ENCODE peak calls at places on chromosomes 3 and 15, in eight cellular contexts. T is H9, N is Peyer's patch, U is T-helper 17 cell, Y is right atrium auricular region, G is lung, H is ovary, A is adrenal gland. J is an unnamed sample.

GRCh38 chr3:171871392-171872274 is 28.5 kb downstream of the TMEM212 start:
- DNase-seq in T (no peak), U (no peak), G (no peak), Y (no peak), H (no peak), A (no peak), N (no peak), J (no peak)

GRCh38 chr3:44955917-44956316 is 20.1 kb downstream of the ZDHHC3 start:
- DNase-seq in A (no peak), G (no peak), N (no peak), T (no peak), U (no peak), Y (no peak), H (no peak), J (no peak)

GRCh38 chr15:56040081-56041035 is 46.9 kb upstream of the NEDD4 start:
- DNase-seq in A (peak; percentile 75), H (peak; percentile 30), Y (peak; percentile 79), G (peak; percentile 76), T (peak; percentile 38), U (no peak), N (peak; percentile 58), J (no peak)

GRCh38 chr15:62112616-62113593 is 46.1 kb downstream of the C2CD4A start:
- DNase-seq in T (no peak), Y (no peak), U (no peak), N (no peak), H (no peak), G (no peak), A (peak; percentile 62), J (no peak)

GRCh38 chr3:189275852-189276251 is 104.1 kb downstream of the TPRG1 start:
- DNase-seq in G (no peak), A (no peak), N (no peak), Y (no peak), H (no peak), T (no peak), U (no peak), J (no peak)

GRCh38 chr3:20080956-20081554 is 40.8 kb downstream of the KAT2B start:
- DNase-seq in H (no peak), G (peak; percentile 45), A (peak; percentile 49), T (no peak), U (no peak), N (peak; percentile 67), Y (peak; percentile 70), J (peak; percentile 32)

GRCh38 chr3:172987268-172987667 is 153.8 kb downstream of the SPATA16 start:
- DNase-seq in G (no peak), U (no peak), N (no peak), T (peak; percentile 34), H (no peak), A (no peak), Y (no peak), J (no peak)

GRCh38 chr3:192207661-192208060 is 519.7 kb downstream of the FGF12 start:
- DNase-seq in T (no peak), Y (no peak), U (no peak), H (no peak), A (no peak), G (no peak), N (no peak), J (no peak)

GRCh38 chr3:190644035-190644434 is 130.2 kb downstream of the IL1RAP start:
- DNase-seq in H (no peak), G (no peak), Y (no peak), N (no peak), U (no peak), T (no peak), A (no peak), J (no peak)

GRCh38 chr3:10546887-10547286 is 41.5 kb upstream of the ATP2B2 start:
- DNase-seq in G (no peak), H (no peak), N (no peak), U (no peak), Y (peak; percentile 52), T (peak; percentile 14), A (no peak), J (no peak)

GRCh38 chr3:143327388-143327787 is 207.8 kb downstream of the CHST2 start:
- DNase-seq in Y (no peak), G (no peak), U (no peak), N (no peak), H (no peak), A (no peak), T (no peak), J (no peak)

GRCh38 chr3:189398656-189399055 is 226.9 kb downstream of the TPRG1 start:
- DNase-seq in T (no peak), U (no peak), N (no peak), G (no peak), Y (no peak), A (no peak), H (no peak), J (no peak)

GRCh38 chr3:164351126-164351525 is 727.2 kb downstream of the SI start:
- DNase-seq in Y (no peak), A (no peak), H (no peak), U (no peak), T (no peak), N (no peak), G (no peak), J (no peak)
- H3K9me3 ChIP-seq in Y (no peaks in the 10 kb centered on the region), A (no peaks in the 10 kb centered on the region), H (no peaks in the 10 kb centered on the region), U (no peaks in the 10 kb centered on the region), T (no peaks in the 10 kb centered on the region), N (no peaks in the 10 kb centered on the region), G (no peaks in the 10 kb centered on the region), J (no peaks in the 10 kb centered on the region)

DNA sequence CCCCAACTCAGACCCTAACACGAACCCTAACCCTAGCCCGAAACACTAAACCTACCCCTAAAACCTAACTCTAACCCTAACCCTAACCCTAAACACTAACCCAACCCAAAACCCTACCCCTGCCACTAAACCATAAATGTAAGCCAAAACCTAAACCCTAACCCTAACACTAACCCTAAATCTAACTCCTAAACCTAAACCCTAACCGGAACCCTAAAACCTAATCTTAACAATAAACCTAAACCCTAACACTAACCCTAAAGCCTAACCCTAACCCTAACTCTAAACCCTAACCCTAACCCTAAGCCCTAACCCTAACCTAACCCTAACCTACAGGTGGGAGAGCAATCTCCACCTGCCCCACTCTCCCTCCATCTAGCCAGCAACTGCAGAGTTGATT is 152.3 kb downstream of the OR4M2 start:
- DNase-seq in A (no peak), G (no peak), Y (no peak), N (no peak), H (no peak), U (no peak), T (no peak), J (no peak)
- H3K9me3 ChIP-seq in A (no peaks in the 10 kb centered on the region), G (no peaks in the 10 kb centered on the region), Y (no peaks in the 10 kb centered on the region), N (no peaks in the 10 kb centered on the region), H (no peaks in the 10 kb centered on the region), U (no peaks in the 10 kb centered on the region), T (peaks cover 93% of the 10 kb centered on the region), J (no peaks in the 10 kb centered on the region)

GRCh38 chr3:1374471-1374870 is 281.6 kb downstream of the CNTN6 start:
- DNase-seq in N (no peak), H (no peak), A (no peak), G (no peak), T (no peak), U (no peak), Y (no peak), J (no peak)
- H3K9me3 ChIP-seq in N (no peaks in the 10 kb centered on the region), H (no peaks in the 10 kb centered on the region), A (no peaks in the 10 kb centered on the region), G (no peaks in the 10 kb centered on the region), T (no peaks in the 10 kb centered on the region), U (no peaks in the 10 kb centered on the region), Y (no peaks in the 10 kb centered on the region), J (no peaks in the 10 kb centered on the region)

GRCh38 chr15:83170474-83171165 is 37.0 kb downstream of the HDGFL3 start:
- DNase-seq in Y (no peak), T (no peak), A (no peak), G (no peak), N (no peak), H (no peak), U (no peak), J (no peak)

GRCh38 chr15:83164409-83165404 is 42.9 kb downstream of the HDGFL3 start:
- DNase-seq in U (no peak), H (no peak), N (no peak), Y (no peak), A (no peak), T (no peak), G (no peak), J (peak; percentile 38)

GRCh38 chr15:83166830-83167229 is 40.8 kb downstream of the HDGFL3 start:
- DNase-seq in T (no peak), G (no peak), H (no peak), U (no peak), N (no peak), Y (no peak), A (no peak), J (no peak)

GRCh38 chr15:83163032-83163431 is 44.6 kb downstream of the HDGFL3 start:
- DNase-seq in A (no peak), N (no peak), G (no peak), H (no peak), T (no peak), U (no peak), Y (no peak), J (no peak)

DNA sequence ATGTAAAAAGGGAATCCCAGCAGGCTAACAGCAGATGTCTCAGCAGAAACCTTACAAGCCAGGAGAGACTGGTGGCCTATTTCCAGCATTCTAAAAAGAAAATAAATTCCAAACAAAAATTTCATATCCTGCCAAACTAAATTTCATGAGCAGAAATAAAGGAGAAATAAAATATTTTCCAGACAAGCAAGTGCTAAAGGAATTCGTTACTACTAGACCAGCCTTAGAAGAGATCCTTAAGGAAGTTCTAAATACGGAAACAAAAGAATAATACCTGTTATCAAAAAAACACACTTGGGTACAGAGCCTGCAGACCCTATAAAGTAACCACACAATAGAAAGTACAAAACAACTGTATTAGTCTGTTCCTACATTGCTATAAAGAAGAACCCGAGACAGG is 41.4 kb downstream of the HDGFL3 start:
- DNase-seq in N (no peak), T (no peak), G (no peak), A (no peak), Y (no peak), U (no peak), H (no peak), J (no peak)
- H3K9me3 ChIP-seq in N (no peaks in the 10 kb centered on the region), T (no peaks in the 10 kb centered on the region), G (no peaks in the 10 kb centered on the region), A (peaks cover 8% of the 10 kb centered on the region), Y (peaks cover 5% of the 10 kb centered on the region), U (peaks cover 3% of the 10 kb centered on the region), H (no peaks in the 10 kb centered on the region), J (no peaks in the 10 kb centered on the region)

DNA sequence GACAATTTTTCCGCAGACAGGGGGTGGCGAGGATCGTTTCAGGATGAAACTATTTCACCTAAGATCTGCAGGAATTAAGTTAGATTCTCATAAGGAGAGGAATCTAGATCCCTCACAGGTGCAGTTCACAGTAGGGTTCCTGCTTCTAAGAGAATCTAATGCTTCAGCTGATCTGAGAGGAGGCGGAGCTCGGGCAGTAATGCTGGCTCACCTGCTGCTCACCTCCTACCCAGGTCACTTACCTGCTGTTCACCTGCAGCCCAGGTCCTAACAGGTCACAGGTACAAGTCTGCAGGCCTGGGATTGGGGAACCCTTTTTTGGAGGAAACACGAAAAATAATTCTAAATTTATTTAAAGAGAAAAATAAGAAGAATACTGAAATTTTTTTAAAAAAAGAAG is 406.8 kb downstream of the MCTP2 start:
- DNase-seq in N (no peak), U (no peak), H (no peak), Y (no peak), T (peak; percentile 82), G (no peak), A (no peak), J (no peak)
- H3K9me3 ChIP-seq in N (no peaks in the 10 kb centered on the region), U (no peaks in the 10 kb centered on the region), H (no peaks in the 10 kb centered on the region), Y (no peaks in the 10 kb centered on the region), T (no peaks in the 10 kb centered on the region), G (no peaks in the 10 kb centered on the region), A (no peaks in the 10 kb centered on the region), J (no peaks in the 10 kb centered on the region)

GRCh38 chr3:123159926-123160635 is 41.7 kb upstream of the SEC22A start:
- DNase-seq in G (no peak), A (no peak), N (no peak), Y (no peak), T (no peak), U (no peak), H (no peak), J (no peak)
- H3K9me3 ChIP-seq in G (no peaks in the 10 kb centered on the region), A (no peaks in the 10 kb centered on the region), N (no peaks in the 10 kb centered on the region), Y (no peaks in the 10 kb centered on the region), T (no peaks in the 10 kb centered on the region), U (no peaks in the 10 kb centered on the region), H (no peaks in the 10 kb centered on the region), J (no peaks in the 10 kb centered on the region)